ENCODE peak calls at places on chromosomes 11 and 22, in nine cellular contexts. S is PC-3, M is dorsolateral prefrontal cortex, A is hepatocyte, Y is kidney, G is psoas muscle, L is stomach, U is H1, R is lower lobe of right lung. I is an unnamed sample.

GRCh38 chr11:32920570-32920969 is 28.0 kb downstream of the QSER1 start:
- DNase-seq in G (no peak), A (no peak), U (no peak), Y (no peak), R (no peak), M (no peak), L (no peak), S (no peak), I (no peak)

GRCh38 chr11:44004452-44004833 is 43.3 kb upstream of the ACCSL start:
- DNase-seq in L (peak), S (no peak), U (no peak), Y (no peak), M (no peak), A (no peak), R (no peak), G (no peak), I (no peak)

GRCh38 chr11:73366265-73366610 is 10.0 kb upstream of the RELT start:
- DNase-seq in R (no peak), M (no peak), G (no peak), Y (no peak), U (no peak), A (no peak), L (no peak), S (no peak), I (no peak)

GRCh38 chr22:22810018-22810427 is 77.6 kb upstream of the IGLL5 start:
- DNase-seq in M (peak), A (peak), U (no peak), R (peak), S (no peak), L (peak), Y (peak), G (peak), I (peak)

GRCh38 chr22:31259798-31260473 is 32.4 kb downstream of the PIK3IP1 start:
- DNase-seq in A (no peak), L (no peak), M (no peak), U (no peak), G (no peak), S (peak), Y (no peak), R (no peak), I (no peak)

GRCh38 chr22:46825145-46825544 is 62.7 kb downstream of the TBC1D22A start:
- DNase-seq in U (no peak), R (no peak), A (no peak), S (no peak), M (no peak), Y (peak), L (no peak), G (no peak), I (no peak)

GRCh38 chr22:26038365-26038764 is 130.9 kb upstream of the SEZ6L start:
- DNase-seq in S (no peak), U (no peak), R (no peak), G (no peak), Y (no peak), M (no peak), L (no peak), A (peak), I (no peak)

GRCh38 chr11:119635776-119636175 is 93.2 kb downstream of the NECTIN1 start:
- DNase-seq in L (no peak), Y (no peak), A (no peak), U (no peak), S (no peak), R (no peak), M (no peak), G (no peak), I (no peak)

GRCh38 chr11:70756756-70757155 is 358.4 kb downstream of the CTTN start:
- DNase-seq in S (no peak), G (no peak), L (no peak), R (no peak), Y (no peak), M (no peak), A (no peak), U (no peak), I (no peak)

GRCh38 chr11:2530131-2530854 is 85.5 kb downstream of the KCNQ1 start:
- DNase-seq in Y (peak), A (no peak), U (no peak), S (no peak), M (peak), G (peak), R (peak), L (no peak), I (peak)

GRCh38 chr11:75160880-75161279 is 10.0 kb downstream of the SLCO2B1 start:
- DNase-seq in L (no peak), M (no peak), G (no peak), Y (no peak), A (no peak), S (no peak), R (no peak), U (no peak), I (no peak)
- H3K4me3 ChIP-seq in L (no peak), M (no peak), G (no peak), Y (peak), A (peak), S (no peak), R (no peak), U (no peak), I (no peak)

DNA sequence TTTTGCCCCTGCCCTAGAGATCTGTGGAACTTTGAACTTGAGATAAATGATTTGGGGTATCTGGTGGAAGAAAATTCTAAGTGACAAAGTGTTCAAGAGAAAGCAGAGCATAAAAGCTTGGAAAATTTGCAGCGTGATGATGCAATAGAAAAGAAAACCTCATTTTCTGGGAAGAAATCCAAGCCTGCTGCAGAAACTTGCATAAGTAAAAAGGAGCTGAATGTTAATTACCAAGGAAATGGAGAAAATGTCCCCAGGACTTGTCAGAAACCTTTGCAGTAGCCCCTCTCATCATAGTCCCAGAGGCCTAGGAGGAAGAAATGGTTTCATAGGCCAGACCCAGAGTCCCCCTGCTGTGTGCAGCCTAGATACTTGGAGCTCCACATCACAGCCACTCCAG is 686.9 kb downstream of the FAM181B start:
- DNase-seq in L (no peak), R (no peak), U (no peak), A (peak), S (no peak), Y (no peak), M (no peak), G (no peak), I (no peak)
- TF ChIP-seq CTCF in L (no peak), R (no peak), U (no peak), A (no peak), S (no peak), Y (no peak), M (no peak), G (no peak), I (no peak)

DNA sequence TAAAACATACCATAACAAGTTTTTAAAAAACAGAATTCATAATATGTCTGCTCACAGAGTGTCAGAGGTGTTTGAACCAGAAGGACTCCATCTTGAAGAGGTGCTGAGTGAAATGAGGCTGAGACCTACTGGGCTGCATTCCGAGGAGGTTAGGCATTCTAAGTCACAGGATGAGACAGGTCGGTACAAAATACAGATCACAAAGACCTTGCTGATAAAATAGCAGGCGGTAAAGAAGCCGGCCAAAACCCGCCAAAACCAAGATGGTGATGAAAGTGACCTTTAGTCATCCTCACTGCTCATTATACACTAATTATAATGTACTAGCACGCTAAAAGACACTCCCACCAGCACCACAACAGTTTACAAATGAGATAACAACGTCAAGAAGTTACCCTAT is 116.4 kb downstream of the ARHGAP32 start:
- DNase-seq in L (no peak), A (no peak), S (no peak), M (no peak), R (no peak), U (no peak), G (no peak), Y (peak), I (no peak)
- H3K27ac ChIP-seq in L (no peak), A (no peak), S (no peak), M (no peak), R (no peak), U (no peak), G (no peak), Y (no peak), I (no peak)

GRCh38 chr11:65425105-65425970 is 2.7 kb downstream of the NEAT1 start:
- DNase-seq in L (peak), R (peak), U (no peak), M (peak), Y (peak), A (no peak), G (no peak), S (peak), I (no peak)

GRCh38 chr11:65427691-65428577 is 5.3 kb downstream of the NEAT1 start:
- DNase-seq in U (no peak), L (peak), R (no peak), A (peak), G (peak), S (peak), Y (peak), M (peak), I (no peak)

GRCh38 chr11:65426839-65427690 is 4.5 kb downstream of the NEAT1 start:
- DNase-seq in S (peak), A (peak), Y (peak), M (peak), U (no peak), G (peak), R (peak), L (peak), I (no peak)

GRCh38 chr11:65424200-65425104 is 1.9 kb downstream of the NEAT1 start:
- DNase-seq in M (peak), R (peak), S (peak), U (no peak), Y (peak), L (peak), G (peak), A (no peak), I (peak)

DNA sequence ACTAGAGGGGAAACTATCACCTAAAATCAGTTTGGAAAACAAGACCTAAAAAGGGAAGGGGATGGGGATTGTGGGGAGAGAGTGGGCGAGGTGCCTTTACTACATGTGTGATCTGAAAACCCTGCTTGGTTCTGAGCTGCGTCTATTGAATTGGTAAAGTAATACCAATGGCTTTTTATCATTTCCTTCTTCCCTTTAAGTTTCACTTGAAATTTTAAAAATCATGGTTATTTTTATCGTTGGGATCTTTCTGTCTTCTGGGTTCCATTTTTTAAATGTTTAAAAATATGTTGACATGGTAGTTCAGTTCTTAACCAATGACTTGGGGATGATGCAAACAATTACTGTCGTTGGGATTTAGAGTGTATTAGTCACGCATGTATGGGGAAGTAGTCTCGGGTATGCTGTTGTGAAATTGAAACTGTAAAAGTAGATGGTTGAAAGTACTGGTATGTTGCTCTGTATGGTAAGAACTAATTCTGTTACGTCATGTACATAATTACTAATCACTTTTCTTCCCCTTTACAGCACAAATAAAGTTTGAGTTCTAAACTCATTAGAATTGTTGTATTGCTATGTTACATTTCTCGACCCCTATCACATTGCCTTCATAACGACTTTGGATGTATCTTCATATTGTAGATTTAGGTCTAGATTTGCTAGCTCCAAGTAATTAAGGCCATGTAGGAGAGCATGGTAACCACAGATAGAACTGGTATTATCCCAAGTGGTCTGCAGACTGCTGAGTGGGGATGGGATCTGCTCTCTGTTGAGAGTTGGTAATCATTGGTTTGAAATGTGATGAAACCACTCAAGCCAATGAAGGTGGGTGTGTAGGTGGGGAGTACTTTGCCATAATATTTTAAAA is 3.6 kb downstream of the NEAT1 start:
- DNase-seq in R (no peak), A (peak), S (peak), Y (no peak), M (no peak), L (peak), U (no peak), G (no peak), I (no peak)
- H3K4me3 ChIP-seq in R (peak), A (peak), S (peak), Y (peak), M (peak), L (peak), U (no peak), G (peak), I (peak)

GRCh38 chr11:1453611-1454386 is 32.8 kb downstream of the MOB2 start:
- DNase-seq in A (peak), R (no peak), Y (no peak), U (peak), L (peak), M (no peak), S (peak), G (no peak), I (no peak)
- TF ChIP-seq CTCF in A (peak), R (peak), Y (no peak), U (no peak), L (peak), M (no peak), S (peak), G (peak), I (no peak)

DNA sequence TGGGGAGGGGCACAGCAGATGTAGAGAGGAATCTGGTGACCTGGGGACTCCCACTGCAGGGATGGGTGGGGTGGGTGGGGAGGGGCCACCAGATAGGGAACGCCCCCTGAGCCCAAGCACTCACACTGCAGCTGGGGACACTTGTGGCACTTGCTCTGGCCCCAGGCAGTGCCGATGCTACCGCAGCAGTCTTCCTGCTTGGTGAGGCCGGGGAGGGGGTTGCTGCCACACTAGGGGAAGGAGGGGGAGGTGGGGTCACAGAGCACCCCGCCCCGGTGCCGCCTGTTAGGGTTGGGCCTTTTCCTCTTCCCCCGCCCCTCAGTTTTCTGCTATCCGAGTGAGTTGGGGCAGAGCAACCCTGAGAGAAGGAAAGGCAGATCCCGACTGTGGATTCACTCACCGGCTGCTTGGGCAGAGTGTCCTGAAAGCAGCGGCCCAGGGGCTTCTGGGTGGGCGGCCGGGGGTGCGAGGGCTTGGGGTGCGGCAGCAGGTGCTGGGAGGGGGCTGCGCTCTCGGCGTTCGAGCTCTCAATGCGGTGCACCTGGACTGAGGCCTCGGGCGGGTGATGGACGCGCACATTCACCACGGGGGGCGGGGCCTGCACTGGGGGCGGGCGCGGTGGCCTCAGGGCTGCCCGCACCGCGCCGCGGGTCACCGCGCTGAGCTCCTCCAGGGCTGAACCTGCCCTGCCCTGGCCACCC is 4.7 kb downstream of the LTBP3 start:
- DNase-seq in Y (peak), U (no peak), S (no peak), A (no peak), L (no peak), G (no peak), R (no peak), M (no peak), I (no peak)
- H3K27ac ChIP-seq in Y (no peak), U (no peak), S (no peak), A (no peak), L (peak), G (peak), R (no peak), M (no peak), I (no peak)

DNA sequence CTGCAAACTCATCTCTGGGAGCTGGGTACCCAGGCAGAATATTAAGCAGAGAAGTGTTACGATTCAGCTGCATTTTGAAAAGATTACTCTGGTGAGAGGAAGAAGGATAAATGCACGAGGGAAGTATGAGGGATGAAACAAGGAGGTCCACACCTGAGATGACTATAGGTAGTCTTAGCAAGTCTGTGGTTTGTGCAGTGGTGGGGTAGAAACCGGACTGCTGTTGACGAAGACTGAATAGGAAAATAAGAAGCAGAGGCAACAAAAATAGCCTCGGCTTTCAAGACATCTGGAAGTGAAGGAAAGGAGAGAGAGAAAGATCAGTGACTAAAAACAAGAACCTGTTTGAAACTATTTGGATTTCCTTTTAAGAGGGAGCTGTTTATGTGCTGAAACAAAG is 810.8 kb downstream of the OPCML start:
- DNase-seq in L (no peak), M (no peak), S (no peak), U (no peak), Y (no peak), A (no peak), G (no peak), R (no peak), I (no peak)
- H3K4me3 ChIP-seq in L (no peak), M (no peak), S (no peak), U (no peak), Y (no peak), A (no peak), G (no peak), R (no peak), I (no peak)

GRCh38 chr11:77871855-77872254 is 50.9 kb downstream of the AAMDC start:
- DNase-seq in U (no peak), L (no peak), G (no peak), S (peak), M (no peak), A (no peak), R (no peak), Y (no peak), I (no peak)

GRCh38 chr11:77879218-77879617 is 58.3 kb downstream of the AAMDC start:
- DNase-seq in M (no peak), S (no peak), R (no peak), U (no peak), L (no peak), A (no peak), G (peak), Y (no peak), I (peak)

GRCh38 chr11:77876045-77876444 is 55.1 kb downstream of the AAMDC start:
- DNase-seq in M (no peak), L (no peak), S (no peak), U (no peak), G (no peak), A (no peak), Y (no peak), R (no peak), I (no peak)

GRCh38 chr11:77873345-77873744 is 52.4 kb downstream of the AAMDC start:
- DNase-seq in M (no peak), S (no peak), Y (no peak), G (no peak), R (no peak), U (no peak), A (no peak), L (no peak), I (no peak)

GRCh38 chr11:77874206-77874605 is 53.3 kb downstream of the AAMDC start:
- DNase-seq in S (no peak), Y (no peak), R (no peak), U (no peak), L (no peak), A (no peak), G (no peak), M (no peak), I (no peak)
- TF ChIP-seq CTCF in S (no peak), Y (no peak), R (no peak), U (no peak), L (no peak), A (no peak), G (no peak), M (no peak), I (no peak)

I was measured in heart right ventricle.